ENCODE peak calls at places on chromosomes 7 and 10, in seven cellular contexts. F, C, V, M, G, U and S are unnamed samples.

GRCh38 chr10:110972231-110973134 is 53.1 kb downstream of the SHOC2 start:
- DNase-seq in F (no peak), C (no peak), V (no peak), M (no peak), G (no peak), U (no peak), S (no peak)

GRCh38 chr10:71486465-71487114 is 89.9 kb downstream of the CDH23 start:
- DNase-seq in F (no peak), C (peak; percentile 54), V (no peak), M (peak; percentile 54), G (peak; percentile 42), U (peak; percentile 2), S (peak; percentile 71)

GRCh38 chr10:44382981-44383748 is 1.7 kb downstream of the CXCL12 start:
- DNase-seq in F (no peak), C (no peak), V (no peak), M (no peak), G (no peak), U (no peak), S (no peak)

GRCh38 chr10:14507156-14507555 is 176.4 kb upstream of the FRMD4A start:
- DNase-seq in F (no peak), C (no peak), V (no peak), M (no peak), G (no peak), U (no peak), S (no peak)

GRCh38 chr10:24333736-24334135 is 124.8 kb downstream of the KIAA1217 start:
- DNase-seq in F (no peak), C (no peak), V (no peak), M (no peak), G (no peak), U (peak; percentile 63), S (no peak)

GRCh38 chr7:30546596-30546995 is 42.0 kb upstream of the GGCT start:
- DNase-seq in F (no peak), C (no peak), V (no peak), M (no peak), G (peak; percentile 84), U (no peak), S (no peak)

GRCh38 chr10:96072673-96073072 is 29.3 kb downstream of the CCNJ start:
- DNase-seq in F (no peak), C (no peak), V (no peak), M (no peak), G (no peak), U (peak; percentile 16), S (no peak)

GRCh38 chr10:78781991-78782390 is 286.8 kb upstream of the ZMIZ1 start:
- DNase-seq in F (no peak), C (no peak), V (no peak), M (no peak), G (no peak), U (no peak), S (no peak)

GRCh38 chr10:123249894-123250293 is 95.7 kb downstream of the BUB3 start:
- DNase-seq in F (no peak), C (no peak), V (no peak), M (no peak), G (no peak), U (no peak), S (no peak)

GRCh38 chr10:131874991-131875451 is 25.8 kb upstream of the PPP2R2D start:
- DNase-seq in F (peak; percentile 29), C (peak; percentile 76), V (peak; percentile 46), M (peak; percentile 76), G (peak; percentile 80), U (peak; percentile 72), S (peak; percentile 72)

GRCh38 chr10:120184547-120185337 is 272.3 kb upstream of the PLPP4 start:
- DNase-seq in F (no peak), C (no peak), V (no peak), M (no peak), G (no peak), U (no peak), S (no peak)

GRCh38 chr10:66809402-66809801 is 116.4 kb upstream of the LRRTM3 start:
- DNase-seq in F (no peak), C (no peak), V (no peak), M (no peak), G (no peak), U (no peak), S (no peak)

GRCh38 chr7:149261321-149261828 is 621 bp upstream of the ZNF783 start:
- DNase-seq in F (no peak), C (no peak), V (no peak), M (no peak), G (no peak), U (peak; percentile 52), S (no peak)

GRCh38 chr10:122688293-122688989 is 11.2 kb downstream of the C10orf120 start:
- DNase-seq in F (no peak), C (peak; percentile 58), V (peak; percentile 36), M (peak; percentile 14), G (no peak), U (no peak), S (no peak)

GRCh38 chr7:6279937-6280336 is 7.5 kb upstream of the CYTH3 start:
- DNase-seq in F (no peak), C (no peak), V (no peak), M (no peak), G (no peak), U (no peak), S (no peak)

DNA sequence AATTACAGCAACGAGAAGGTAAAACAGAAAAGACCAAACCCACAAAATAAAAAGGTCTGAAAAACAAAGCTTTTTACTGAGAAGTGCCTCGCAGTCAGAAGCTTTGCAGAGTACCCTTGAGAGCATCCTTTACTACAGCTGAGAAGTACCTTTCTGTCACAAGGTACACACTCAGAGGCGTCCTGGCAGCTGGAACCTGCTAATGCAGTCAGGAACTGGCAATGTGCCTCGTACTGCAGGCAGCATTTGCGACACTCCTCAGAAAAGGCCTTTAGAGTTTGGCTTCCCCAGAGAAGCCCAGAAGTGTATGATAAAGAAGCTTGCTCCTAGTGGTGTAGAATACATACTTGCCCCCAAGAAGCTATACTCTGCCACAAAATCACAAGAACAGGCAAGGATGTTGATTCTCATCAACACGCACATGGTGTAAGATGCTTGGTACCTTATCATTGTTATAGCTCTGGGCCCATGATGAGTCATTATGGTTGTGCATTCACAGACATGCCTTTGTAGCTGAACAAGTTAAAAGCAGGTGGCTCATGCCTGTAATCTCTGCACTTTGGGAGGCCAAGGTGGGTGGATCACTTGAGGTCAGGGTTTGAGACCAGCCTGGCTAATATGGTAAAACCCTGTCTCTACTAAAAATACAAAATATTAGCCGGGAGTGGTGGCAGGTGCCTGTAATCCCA is 2.0 kb upstream of the GTPBP4 start:
- DNase-seq in F (no peak), C (no peak), V (no peak), M (no peak), G (no peak), U (peak; percentile 79), S (no peak)
- H3K27ac ChIP-seq in F (no peak overlapping the region), C (no peak overlapping the region), V (peak overlapping the region; percentile 96), M (no peak overlapping the region), G (no peak overlapping the region), U (peak overlapping the region; percentile 21), S (no peak overlapping the region)

GRCh38 chr10:552679-553078 is 136.8 kb downstream of the DIP2C start:
- DNase-seq in F (no peak), C (no peak), V (no peak), M (no peak), G (no peak), U (no peak), S (no peak)

GRCh38 chr10:555682-556350 is 133.7 kb downstream of the DIP2C start:
- DNase-seq in F (no peak), C (no peak), V (no peak), M (no peak), G (no peak), U (no peak), S (no peak)

GRCh38 chr10:555281-555680 is 134.2 kb downstream of the DIP2C start:
- DNase-seq in F (no peak), C (no peak), V (no peak), M (no peak), G (no peak), U (no peak), S (no peak)

GRCh38 chr10:553233-553632 is 136.2 kb downstream of the DIP2C start:
- DNase-seq in F (no peak), C (no peak), V (no peak), M (no peak), G (no peak), U (no peak), S (no peak)

DNA sequence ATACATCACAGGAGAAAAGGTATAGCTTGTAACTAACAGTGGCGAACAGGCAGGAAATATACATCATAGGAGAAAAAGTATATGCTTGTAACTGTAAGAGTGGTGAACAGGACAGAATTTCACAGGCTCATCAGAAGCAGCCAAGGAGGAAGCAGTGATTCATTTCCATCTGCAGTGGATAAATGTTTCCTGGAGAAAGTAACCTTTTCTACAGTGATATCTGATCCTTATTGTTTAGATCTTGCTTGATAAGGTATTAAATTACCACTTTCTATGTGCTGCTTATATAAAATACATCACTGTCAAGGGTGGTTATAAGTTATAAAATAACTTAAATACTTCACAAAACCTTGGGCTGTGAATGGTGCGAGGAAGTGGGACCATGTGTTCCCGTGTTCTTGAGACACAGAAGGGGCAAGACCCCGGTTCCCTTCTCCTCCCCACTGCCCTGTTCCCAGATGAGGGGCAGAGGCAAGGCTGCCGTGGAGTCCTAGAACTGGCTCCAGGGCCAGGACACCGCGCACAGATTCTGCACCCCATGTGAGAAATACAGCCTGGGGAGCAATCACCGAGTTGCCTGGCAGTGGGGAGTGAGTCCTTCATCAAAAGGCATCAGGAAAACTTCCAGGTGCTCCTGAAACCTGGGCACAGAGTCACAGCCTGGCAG is 135.2 kb downstream of the DIP2C start:
- DNase-seq in F (no peak), C (no peak), V (no peak), M (no peak), G (no peak), U (peak; percentile 69), S (no peak)
- H3K4me1 ChIP-seq in F (peaks cover 5% of the 10 kb centered on the region), C (peaks cover 32% of the 10 kb centered on the region), V (peaks cover 9% of the 10 kb centered on the region), M (no peaks in the 10 kb centered on the region), G (peaks cover 21% of the 10 kb centered on the region), U (peaks cover 14% of the 10 kb centered on the region), S (peaks cover 12% of the 10 kb centered on the region)

DNA sequence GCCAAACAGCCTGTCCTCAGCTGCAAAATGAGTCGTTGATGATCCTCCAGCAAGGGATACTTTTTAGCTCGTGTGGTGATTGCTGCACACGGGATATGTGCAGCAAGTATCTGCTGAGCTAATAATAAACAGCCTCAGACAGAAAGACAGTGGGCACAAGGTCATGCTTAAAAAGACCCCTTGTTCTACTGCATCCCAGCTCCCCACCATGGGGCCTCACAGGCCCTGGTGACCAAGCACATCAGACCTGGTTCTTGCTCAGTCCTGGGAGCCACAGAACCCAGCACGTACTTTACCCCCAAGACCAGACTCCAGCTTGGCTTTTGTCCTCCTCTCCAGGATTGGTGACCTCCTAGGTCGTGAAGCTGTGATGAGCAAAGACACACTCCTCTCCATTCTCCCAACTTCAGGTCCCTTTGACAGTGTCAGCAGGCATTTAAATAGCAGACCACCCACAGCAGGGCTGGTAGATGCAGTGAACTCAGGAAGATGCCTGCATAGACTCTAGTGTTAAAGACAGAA is 50.5 kb downstream of the EGFR start:
- DNase-seq in F (no peak), C (no peak), V (no peak), M (no peak), G (no peak), U (peak; percentile 41), S (no peak)
- H3K27ac ChIP-seq in F (no peak overlapping the region), C (no peak overlapping the region), V (peak overlapping the region; percentile 39), M (no peak overlapping the region), G (no peak overlapping the region), U (peak overlapping the region; percentile 2), S (no peak overlapping the region)

DNA sequence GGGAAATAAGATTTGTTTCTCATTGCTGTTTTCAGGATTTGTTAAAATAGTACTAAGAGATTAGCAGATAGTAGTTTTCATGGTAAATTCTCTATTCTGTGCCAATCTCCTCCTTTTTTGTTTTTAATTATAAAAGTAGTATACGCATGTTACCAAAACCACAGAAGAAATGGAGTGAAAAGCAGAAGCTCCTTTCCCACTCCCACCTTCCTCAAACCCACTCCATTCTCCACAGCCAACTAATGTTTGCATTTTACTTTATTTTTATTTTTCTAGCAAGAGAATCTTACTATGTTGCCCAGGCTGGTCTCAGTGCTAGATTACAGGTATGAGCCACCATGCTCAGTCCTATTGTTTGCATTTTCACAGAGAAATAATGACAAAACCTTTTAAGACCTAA is 4.5 kb upstream of the LRMDA start:
- DNase-seq in F (no peak), C (no peak), V (no peak), M (no peak), G (no peak), U (no peak), S (no peak)
- H3K4me1 ChIP-seq in F (no peaks in the 10 kb centered on the region), C (peaks cover 35% of the 10 kb centered on the region), V (peaks cover 3% of the 10 kb centered on the region), M (peaks cover 38% of the 10 kb centered on the region), G (no peaks in the 10 kb centered on the region), U (peaks cover 6% of the 10 kb centered on the region), S (peaks cover 9% of the 10 kb centered on the region)